ENCODE peak calls at places on chromosomes 5 and 9, in ten cellular contexts. G is breast epithelium, T is uterus, V is endothelial cell of umbilical vein, Z is IMR-90, O is fibroblast of lung, P is colonic mucosa, R is H9, M is spleen, X is SJSA1. H is an unnamed sample.

GRCh38 chr5:9441610-9442009 is 104.3 kb downstream of the SEMA5A start:
- DNase-seq in G (no peak), T (no peak), V (no peak), Z (peak), O (no peak), P (no peak), R (no peak), M (no peak), X (no peak), H (no peak)

GRCh38 chr5:150567031-150567680 is 59.2 kb downstream of the NDST1 start:
- DNase-seq in G (no peak), T (no peak), V (no peak), Z (peak), O (peak), P (no peak), R (no peak), M (no peak), X (no peak), H (no peak)

GRCh38 chr9:130040901-130041647 is 1.9 kb downstream of the FNBP1 start:
- DNase-seq in G (no peak), T (no peak), V (no peak), Z (no peak), O (no peak), P (no peak), R (no peak), M (no peak), X (no peak), H (no peak)

GRCh38 chr9:98795970-98796363 is 388 bp downstream of the ANKS6 start:
- DNase-seq in G (no peak), T (no peak), V (no peak), Z (no peak), O (no peak), P (peak), R (no peak), M (peak), X (no peak), H (no peak)

GRCh38 chr9:128704356-128704670 is 2.0 kb downstream of the PKN3 start:
- DNase-seq in G (no peak), T (no peak), V (no peak), Z (no peak), O (no peak), P (no peak), R (no peak), M (no peak), X (no peak), H (no peak)

GRCh38 chr9:86353591-86354047 is 591 bp downstream of the TUT7 start:
- DNase-seq in G (no peak), T (no peak), V (peak), Z (no peak), O (peak), P (peak), R (no peak), M (no peak), X (no peak), H (no peak)

GRCh38 chr5:80184235-80185023 is 71.4 kb downstream of the SERINC5 start:
- DNase-seq in G (no peak), T (no peak), V (no peak), Z (no peak), O (no peak), P (peak), R (peak), M (no peak), X (no peak), H (no peak)

GRCh38 chr5:124060413-124061095 is 548.6 kb downstream of the CSNK1G3 start:
- DNase-seq in G (no peak), T (no peak), V (no peak), Z (no peak), O (no peak), P (no peak), R (no peak), M (no peak), X (no peak), H (no peak)

GRCh38 chr5:176549871-176550270 is 729 bp downstream of the CDHR2 start:
- DNase-seq in G (no peak), T (no peak), V (no peak), Z (no peak), O (no peak), P (no peak), R (no peak), M (peak), X (no peak), H (no peak)

GRCh38 chr5:176545737-176546509 is 3.2 kb upstream of the CDHR2 start:
- DNase-seq in G (no peak), T (no peak), V (no peak), Z (no peak), O (no peak), P (peak), R (no peak), M (no peak), X (no peak), H (peak)

GRCh38 chr5:176550275-176550831 is 1.2 kb downstream of the CDHR2 start:
- DNase-seq in G (no peak), T (no peak), V (no peak), Z (no peak), O (no peak), P (no peak), R (no peak), M (peak), X (no peak), H (no peak)

GRCh38 chr5:176547811-176548210 is 1.3 kb upstream of the CDHR2 start:
- DNase-seq in G (no peak), T (no peak), V (no peak), Z (no peak), O (no peak), P (peak), R (no peak), M (no peak), X (no peak), H (no peak)

DNA sequence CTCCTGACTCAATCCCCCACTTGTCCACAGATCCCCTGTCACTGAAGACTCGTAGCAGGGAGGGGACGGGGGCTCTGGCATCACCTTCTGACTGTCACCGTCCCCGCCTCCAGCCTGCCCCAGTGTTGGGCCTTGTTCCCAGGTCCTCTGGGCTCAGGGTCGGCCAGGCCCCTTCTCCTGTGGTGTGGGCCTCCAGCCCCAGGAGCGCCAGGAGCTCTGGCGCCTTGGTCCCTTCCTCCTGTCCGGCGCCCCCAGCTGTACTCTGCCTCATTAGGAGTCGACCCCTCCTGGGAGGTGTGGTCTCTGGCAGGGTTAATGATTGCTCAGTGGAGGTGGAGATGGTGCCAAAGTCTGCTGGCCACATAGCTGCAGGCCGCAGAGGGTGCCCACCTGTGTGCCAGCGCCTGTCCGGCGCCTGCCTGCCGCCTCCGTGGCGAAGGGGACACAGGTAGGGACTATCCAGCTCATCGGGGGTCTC is at the start of gene CDHR2:
- DNase-seq in G (no peak), T (no peak), V (no peak), Z (no peak), O (no peak), P (peak), R (no peak), M (no peak), X (no peak), H (no peak)
- H3K27ac ChIP-seq in G (no peak), T (no peak), V (no peak), Z (no peak), O (no peak), P (peak), R (no peak), M (peak), X (no peak), H (no peak)

DNA sequence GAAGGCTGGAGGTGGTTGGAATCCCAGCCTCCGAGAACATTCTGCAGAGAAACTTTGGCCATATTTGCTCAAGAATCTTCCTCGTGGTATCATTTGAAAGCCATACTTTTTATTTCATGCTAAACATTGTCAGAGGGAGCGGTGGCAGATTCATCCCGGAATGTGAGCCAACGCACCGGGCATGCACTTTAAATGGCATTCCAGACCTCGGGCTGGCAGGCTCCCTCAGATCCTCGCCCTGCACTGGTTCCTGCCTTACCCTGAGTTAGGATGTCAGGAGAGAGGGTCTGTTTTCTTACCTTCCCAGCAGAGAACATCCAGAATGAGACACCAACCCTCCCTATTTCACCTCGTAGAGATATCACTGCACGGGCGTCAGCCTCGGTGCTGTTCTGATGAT is 33.8 kb downstream of the GDNF start:
- DNase-seq in G (no peak), T (no peak), V (no peak), Z (no peak), O (no peak), P (no peak), R (no peak), M (no peak), X (no peak), H (no peak)
- H3K27ac ChIP-seq in G (no peak), T (no peak), V (no peak), Z (no peak), O (no peak), P (no peak), R (no peak), M (no peak), X (no peak), H (no peak)

GRCh38 chr5:17306726-17307091 is 89.3 kb downstream of the BASP1 start:
- DNase-seq in G (no peak), T (no peak), V (no peak), Z (no peak), O (no peak), P (no peak), R (no peak), M (no peak), X (no peak), H (no peak)

GRCh38 chr5:17305024-17305423 is 87.6 kb downstream of the BASP1 start:
- DNase-seq in G (no peak), T (no peak), V (no peak), Z (peak), O (peak), P (no peak), R (no peak), M (no peak), X (no peak), H (no peak)

GRCh38 chr5:17308326-17309065 is 91.1 kb downstream of the BASP1 start:
- DNase-seq in G (no peak), T (no peak), V (no peak), Z (no peak), O (peak), P (no peak), R (no peak), M (no peak), X (no peak), H (no peak)

GRCh38 chr5:17304282-17304681 is 86.9 kb downstream of the BASP1 start:
- DNase-seq in G (no peak), T (no peak), V (no peak), Z (peak), O (peak), P (no peak), R (no peak), M (no peak), X (no peak), H (no peak)

DNA sequence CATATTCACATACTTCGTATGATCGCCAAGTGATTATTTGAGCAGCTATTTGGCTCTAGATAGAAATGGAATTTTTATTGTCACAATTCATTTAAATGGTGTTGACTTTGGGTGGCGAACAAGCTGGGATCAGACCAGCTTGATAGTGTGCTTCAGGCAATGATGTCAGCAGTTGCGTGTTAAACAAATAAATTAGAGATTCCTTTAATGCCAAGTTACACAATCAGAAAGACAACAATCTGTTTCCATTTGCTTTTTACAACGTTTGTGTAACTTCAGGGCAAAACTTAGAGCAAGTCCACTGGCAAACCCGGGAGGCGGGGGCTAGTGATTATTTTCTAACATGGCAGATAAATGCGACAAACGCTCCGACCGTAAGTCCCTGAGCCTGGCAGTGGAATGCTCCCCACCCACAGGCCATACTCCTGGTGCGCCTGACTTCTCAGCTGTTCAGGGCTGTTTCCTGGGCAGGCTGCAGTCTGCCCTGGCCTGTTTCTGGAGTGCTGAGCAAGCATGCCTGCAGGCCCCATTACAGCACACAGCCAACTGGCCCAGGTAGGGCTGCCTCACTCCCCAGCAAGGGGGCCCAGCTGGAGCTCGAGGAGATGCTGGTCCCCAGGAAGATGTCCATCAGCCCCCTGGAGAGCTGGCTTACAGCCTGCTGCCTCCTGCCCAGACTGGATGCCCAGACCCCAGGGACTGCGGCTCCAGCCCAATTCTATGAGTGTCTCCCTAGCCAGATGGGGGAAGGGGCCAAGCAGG is 88.7 kb downstream of the BASP1 start:
- DNase-seq in G (peak), T (peak), V (peak), Z (peak), O (peak), P (peak), R (peak), M (no peak), X (peak), H (peak)
- H3K27ac ChIP-seq in G (no peak), T (no peak), V (no peak), Z (peak), O (no peak), P (no peak), R (no peak), M (no peak), X (peak), H (peak)

GRCh38 chr9:137786511-137786920 is 91.1 kb upstream of the CACNA1B start:
- DNase-seq in G (no peak), T (no peak), V (no peak), Z (peak), O (no peak), P (no peak), R (no peak), M (no peak), X (no peak), H (no peak)

GRCh38 chr9:137789295-137789895 is 88.2 kb upstream of the CACNA1B start:
- DNase-seq in G (no peak), T (no peak), V (no peak), Z (no peak), O (no peak), P (peak), R (no peak), M (no peak), X (no peak), H (no peak)

GRCh38 chr9:137787786-137788505 is 89.6 kb upstream of the CACNA1B start:
- DNase-seq in G (no peak), T (no peak), V (no peak), Z (no peak), O (no peak), P (no peak), R (no peak), M (no peak), X (no peak), H (no peak)

GRCh38 chr9:137787376-137787775 is 90.2 kb upstream of the CACNA1B start:
- DNase-seq in G (no peak), T (no peak), V (no peak), Z (no peak), O (no peak), P (no peak), R (no peak), M (no peak), X (no peak), H (no peak)

DNA sequence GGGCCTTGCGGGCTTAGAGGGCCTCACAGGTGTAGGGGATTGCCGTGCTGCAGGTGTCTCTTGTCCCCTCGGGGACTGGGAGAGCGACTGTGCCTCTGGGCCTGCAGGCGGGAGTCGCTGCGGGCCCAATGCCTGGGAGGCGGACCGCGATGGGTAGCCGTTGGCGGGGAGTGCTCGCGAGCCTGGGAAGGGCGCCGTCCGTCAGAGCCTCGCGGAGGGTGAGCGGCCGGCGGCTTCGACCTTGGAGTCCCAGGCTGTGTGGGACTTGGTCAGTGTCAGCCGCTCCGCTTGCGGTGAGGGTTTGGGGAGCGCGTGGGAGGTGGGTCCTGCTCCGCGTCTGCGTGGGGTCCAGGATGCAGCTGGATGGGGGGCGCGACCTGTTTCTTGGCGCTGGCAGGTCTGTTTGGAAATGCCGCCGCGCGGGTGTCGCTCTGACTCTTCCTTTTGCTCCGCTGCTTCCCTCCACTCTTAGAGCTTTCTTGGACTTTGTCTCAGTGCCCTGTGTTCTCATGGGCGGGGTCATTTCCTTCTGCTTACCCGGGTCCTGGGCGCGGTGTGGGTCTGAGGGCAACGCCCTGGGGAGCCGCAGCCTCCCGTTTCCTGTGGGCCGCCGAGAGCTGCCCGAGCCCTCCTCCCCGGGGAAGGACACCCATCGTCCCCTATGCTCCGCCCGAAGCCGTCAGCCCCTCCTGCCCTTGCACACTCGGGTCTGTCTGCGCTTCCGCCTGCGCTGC is 88.9 kb upstream of the CACNA1B start:
- DNase-seq in G (no peak), T (no peak), V (no peak), Z (no peak), O (no peak), P (peak), R (peak), M (no peak), X (no peak), H (no peak)
- H3K27ac ChIP-seq in G (no peak), T (no peak), V (no peak), Z (no peak), O (no peak), P (peak), R (no peak), M (peak), X (no peak), H (no peak)